ENCODE peak calls at places on chromosomes 11 and 22, in four cellular contexts. T, O, H and I are unnamed samples.

GRCh38 chr11:119861160-119861559 is 132.2 kb upstream of the NECTIN1 start:
- DNase-seq in O (no peak), T (no peak), H (no peak), I (no peak)

GRCh38 chr22:17917490-17917983 is 106.8 kb downstream of the MICAL3 start:
- DNase-seq in O (no peak), H (no peak), T (peak), I (no peak)

GRCh38 chr11:18332302-18332701 is 9.9 kb downstream of the GTF2H1 start:
- DNase-seq in T (no peak), O (no peak), H (no peak), I (no peak)

GRCh38 chr11:64605248-64605560 is 14.2 kb downstream of the SLC22A12 start:
- DNase-seq in H (no peak), O (no peak), T (no peak), I (no peak)

GRCh38 chr11:94145916-94146315 is 17.3 kb downstream of the PANX1 start:
- DNase-seq in T (no peak), O (no peak), H (no peak), I (no peak)

GRCh38 chr11:125569913-125570621 is 790 bp downstream of the EI24 start:
- DNase-seq in H (no peak), O (no peak), T (peak), I (no peak)

GRCh38 chr11:10488121-10488580 is 33.1 kb downstream of the AMPD3 start:
- DNase-seq in T (no peak), O (no peak), H (no peak), I (no peak)

GRCh38 chr22:30245985-30246901 is at the start of gene LIF:
- DNase-seq in O (no peak), T (peak), H (no peak), I (peak)

GRCh38 chr11:88178211-88178610 is 3.0 kb upstream of the RAB38 start:
- DNase-seq in O (no peak), T (no peak), H (no peak), I (no peak)

GRCh38 chr11:71448257-71449161 is at the start of gene DHCR7:
- DNase-seq in H (peak), O (peak), T (peak), I (peak)

GRCh38 chr11:6825333-6825744 is 20.1 kb upstream of the OR10A5 start:
- DNase-seq in T (peak), H (no peak), O (no peak), I (no peak)

GRCh38 chr22:24592846-24593809 is at the start of gene LRRC75B:
- DNase-seq in T (peak), H (no peak), O (peak), I (peak)

DNA sequence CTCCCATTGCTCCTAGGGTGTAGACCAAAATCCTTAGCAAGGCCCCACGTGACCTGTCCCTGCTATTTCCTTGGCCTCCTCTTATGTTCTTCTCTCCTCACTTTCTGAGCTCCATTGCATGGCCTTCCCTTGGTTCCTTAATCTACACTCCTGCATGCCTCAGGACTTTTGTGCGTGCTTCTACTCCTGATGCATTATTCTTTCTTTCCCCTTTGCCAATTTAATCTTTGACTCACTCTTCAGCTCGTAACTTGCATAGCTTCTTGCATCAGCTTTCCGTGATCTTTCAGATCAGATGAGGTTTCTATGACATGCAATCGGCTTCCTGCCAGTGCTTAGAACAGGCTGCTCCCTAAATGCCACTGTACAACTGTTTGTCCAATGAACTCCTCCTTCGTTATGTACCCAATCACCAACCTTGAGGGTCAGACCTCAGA is 261.6 kb upstream of the CADM1 start:
- DNase-seq in T (no peak), H (no peak), O (peak), I (no peak)
- TF ChIP-seq POLR2AphosphoS5 in T (no peak), H (no peak), O (no peak), I (no peak)

GRCh38 chr11:3994030-3994640 is 100.5 kb upstream of the RRM1 start:
- DNase-seq in O (no peak), H (no peak), T (peak), I (no peak)

GRCh38 chr11:3992964-3993363 is 101.6 kb upstream of the RRM1 start:
- DNase-seq in H (no peak), T (no peak), O (no peak), I (no peak)

GRCh38 chr11:3996651-3997050 is 97.9 kb upstream of the RRM1 start:
- DNase-seq in H (no peak), O (no peak), T (no peak), I (no peak)

GRCh38 chr11:3995307-3995706 is 99.3 kb upstream of the RRM1 start:
- DNase-seq in T (no peak), O (no peak), H (no peak), I (no peak)

DNA sequence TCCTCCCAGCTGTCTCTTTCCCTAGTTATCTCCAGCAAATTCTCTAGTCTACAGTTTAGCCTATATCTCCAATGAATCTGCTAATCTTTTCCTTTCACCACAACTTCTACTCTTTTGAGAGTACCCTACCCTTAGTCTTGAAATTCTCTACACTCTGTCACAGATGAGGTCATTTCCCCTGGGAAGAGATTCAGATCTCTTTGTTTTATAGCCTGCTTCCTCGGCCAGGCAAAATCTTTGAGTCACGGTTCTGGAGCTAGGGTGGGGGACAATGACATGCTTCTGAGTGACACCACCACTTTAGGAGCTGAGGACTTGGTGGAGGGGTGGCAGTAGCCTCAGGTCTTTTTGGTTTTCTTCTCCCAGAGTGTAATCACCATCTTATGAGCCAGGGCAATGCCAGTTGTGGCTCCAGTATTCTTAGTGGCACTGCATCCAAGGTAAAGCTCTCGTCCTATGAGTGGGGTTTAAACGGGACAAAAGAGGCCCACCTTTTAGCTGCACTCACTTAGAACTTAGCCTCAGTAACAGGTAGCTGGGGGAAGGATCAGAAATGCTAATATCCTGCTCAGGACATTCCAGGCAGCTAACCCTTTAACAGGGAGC is 98.5 kb upstream of the RRM1 start:
- DNase-seq in O (no peak), H (no peak), T (peak), I (no peak)
- TF ChIP-seq SPI1 in O (no peak), H (no peak), T (no peak), I (no peak)

DNA sequence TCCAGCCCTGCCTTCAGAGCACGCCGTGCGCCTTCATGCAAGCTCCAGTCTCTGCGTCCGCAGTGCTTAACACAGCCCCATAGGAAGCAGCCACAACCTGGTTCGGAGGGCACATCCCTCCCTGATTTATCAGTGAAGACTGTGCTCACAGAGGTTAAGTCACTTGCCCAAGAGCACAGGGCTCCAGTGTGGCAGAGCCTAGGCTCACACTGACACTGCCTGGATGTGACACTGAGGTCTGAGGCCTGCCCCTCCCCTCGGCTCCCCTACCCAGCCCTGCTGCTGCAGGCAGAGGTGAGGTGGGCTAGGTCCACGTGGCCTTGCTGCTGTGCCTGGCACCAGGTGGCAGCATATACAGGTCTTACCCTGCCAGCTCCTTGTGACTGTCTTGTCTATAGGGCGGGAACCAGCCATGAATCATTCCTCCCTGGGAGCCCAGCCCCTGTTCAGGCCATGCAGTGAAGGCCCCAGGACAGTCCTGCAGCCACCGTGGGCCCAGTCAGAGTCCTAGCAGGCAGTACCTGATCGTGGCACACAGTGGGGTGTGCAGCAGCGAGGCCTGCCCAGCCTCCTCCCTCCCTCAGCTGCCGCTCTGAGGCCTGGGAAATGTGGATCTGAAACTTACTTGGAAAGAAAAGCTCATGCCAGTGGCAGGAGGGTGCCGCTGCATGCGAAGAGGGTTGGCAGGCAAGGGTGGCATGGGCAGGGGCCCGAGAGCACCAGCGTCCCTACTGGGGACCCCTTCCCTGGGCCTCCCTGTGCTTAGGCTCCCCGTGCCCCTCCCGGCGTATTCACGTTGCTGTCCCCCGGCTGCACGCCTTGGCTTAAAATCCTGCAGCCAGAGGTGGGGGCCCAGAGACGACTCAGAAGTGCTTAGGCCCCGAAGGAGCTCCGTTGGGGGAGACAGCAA is 1.2 kb upstream of the CERK start:
- DNase-seq in T (peak), H (no peak), O (peak), I (peak)
- TF ChIP-seq POLR2AphosphoS5 in T (no peak), H (no peak), O (no peak), I (no peak)

DNA sequence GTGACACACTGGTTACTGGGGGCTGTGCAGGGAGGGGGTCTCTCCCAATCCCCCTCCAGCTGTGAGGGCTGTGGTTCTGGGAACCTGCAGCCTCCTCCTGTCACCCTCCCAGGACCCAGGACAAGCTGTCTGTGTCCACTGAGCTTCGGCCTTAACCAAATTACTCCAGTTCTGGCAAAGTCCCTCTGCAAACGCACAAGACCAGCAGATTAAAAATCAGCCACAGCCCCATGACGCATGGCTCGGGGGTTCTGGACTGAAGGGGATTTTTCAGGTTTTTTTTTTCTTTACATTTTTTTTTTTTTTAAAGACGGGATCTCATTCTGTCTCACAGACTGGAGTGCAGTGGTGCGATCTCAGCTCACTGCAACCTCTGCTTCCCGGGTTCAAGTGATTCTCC is 32.2 kb upstream of the A4GALT start:
- DNase-seq in O (no peak), H (peak), T (no peak), I (no peak)
- TF ChIP-seq SPI1 in O (no peak), H (no peak), T (no peak), I (no peak)

DNA sequence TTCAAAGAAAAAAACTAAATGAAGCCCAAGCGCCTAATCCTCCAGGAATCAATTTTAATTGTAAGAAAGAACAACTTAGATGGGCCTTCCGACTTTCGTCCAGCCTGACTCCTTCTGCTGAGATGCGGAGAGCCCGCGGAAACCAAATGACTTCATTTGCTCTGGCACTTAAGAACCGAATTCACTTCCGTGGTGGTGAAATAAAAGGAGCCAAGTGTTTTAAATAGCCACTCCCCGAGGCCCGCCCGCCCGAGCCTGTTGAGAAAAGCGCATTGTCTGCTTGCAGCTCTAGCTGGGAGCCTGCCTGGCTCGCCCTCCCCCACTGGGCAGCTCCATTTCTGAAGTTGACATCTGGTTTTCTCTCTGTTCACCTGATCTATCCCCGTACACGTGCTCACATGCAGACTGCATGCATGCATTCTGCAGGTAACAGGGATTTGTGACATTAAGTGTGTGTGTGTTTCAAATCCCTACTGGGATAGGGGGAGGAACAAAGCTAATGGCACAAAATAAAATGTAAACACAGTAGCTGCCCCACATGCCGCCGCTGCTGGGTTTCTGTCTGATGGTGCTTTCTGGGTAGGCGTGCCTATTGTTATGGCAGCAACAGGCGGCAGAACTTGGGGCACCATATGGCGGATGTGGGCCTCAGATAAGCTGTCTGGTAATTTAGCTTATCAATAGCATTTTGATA is 6.2 kb downstream of the TEAD1 start:
- DNase-seq in H (no peak), T (peak), O (no peak), I (no peak)
- TF ChIP-seq POLR2AphosphoS5 in H (no peak), T (no peak), O (no peak), I (no peak)

GRCh38 chr11:133931449-133932060 is 25.2 kb downstream of the IGSF9B start:
- DNase-seq in O (no peak), H (no peak), T (no peak), I (no peak)

GRCh38 chr11:133929401-133930052 is 27.2 kb downstream of the IGSF9B start:
- DNase-seq in O (no peak), H (no peak), T (no peak), I (no peak)

GRCh38 chr11:133928628-133929059 is 28.1 kb downstream of the IGSF9B start:
- DNase-seq in H (no peak), O (peak), T (no peak), I (no peak)

GRCh38 chr11:133930053-133930766 is 26.6 kb downstream of the IGSF9B start:
- DNase-seq in T (no peak), H (no peak), O (no peak), I (no peak)

DNA sequence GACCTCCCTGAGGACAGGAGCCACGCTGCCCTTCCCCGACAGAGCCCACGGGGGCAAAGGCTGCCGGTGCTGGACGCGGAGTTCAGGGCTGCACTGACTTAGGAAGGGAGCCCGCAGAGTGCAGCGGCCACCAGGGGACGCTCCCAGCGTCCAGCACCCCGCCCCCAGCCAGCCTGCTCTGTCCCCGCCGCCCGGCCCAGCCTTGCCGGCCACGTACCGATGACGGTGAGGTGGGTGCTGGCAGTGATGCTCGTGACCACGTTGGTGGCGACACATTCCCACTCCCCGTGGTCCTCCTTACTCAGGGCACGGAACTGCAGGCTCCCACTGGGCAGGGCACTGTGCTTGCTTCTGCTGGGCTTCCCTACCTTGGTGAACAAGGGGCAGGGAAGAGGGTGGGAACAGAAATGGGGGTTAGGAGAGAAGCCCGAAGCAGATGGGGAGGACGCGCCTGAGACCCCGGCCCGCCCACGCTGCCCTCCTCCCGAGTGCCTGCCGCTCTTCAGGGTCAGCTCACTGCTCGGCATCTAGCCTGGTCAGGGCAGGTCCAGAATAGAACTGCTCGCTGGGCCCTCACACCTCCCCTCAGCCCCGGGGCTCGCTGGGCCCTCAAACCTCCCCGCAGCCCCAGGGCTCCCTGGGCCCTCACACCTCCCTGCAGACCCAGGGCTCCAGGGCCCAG is 25.9 kb downstream of the IGSF9B start:
- DNase-seq in O (no peak), T (peak), H (no peak), I (no peak)
- TF ChIP-seq SPI1 in O (no peak), T (no peak), H (no peak), I (no peak)

GRCh38 chr11:2862950-2863618 is 22.5 kb downstream of the CDKN1C start:
- DNase-seq in O (no peak), T (no peak), H (no peak), I (no peak)
- TF ChIP-seq POLR2AphosphoS5 in O (no peak), T (no peak), H (no peak), I (no peak)